ENCODE peak calls at places on chromosomes 11 and 22, in ten cellular contexts. D is upper lobe of left lung; S is anterior cingulate cortex; I is activated CD4-positive, CD25-positive, alpha-beta regulatory T cell; K is GM13976; F is AG09309; N is GM12865; M is neural crest cell; R is AG08396; C is activated CD8-positive, alpha-beta memory T cell treated with anti-CD3 and anti-CD28 coated beads for 1 hour. G is an unnamed sample.

GRCh38 chr11:93194673-93195291 is 3.0 kb downstream of the SLC36A4 start:
- DNase-seq in D (no peak), S (no peak), I (no peak), K (no peak), F (no peak), N (no peak), M (no peak), R (no peak), C (no peak), G (no peak)

GRCh38 chr22:44142421-44143116 is 38.2 kb upstream of the PARVG start:
- DNase-seq in D (no peak), S (no peak), I (no peak), K (no peak), F (no peak), N (no peak), M (no peak), R (no peak), C (no peak), G (no peak)

GRCh38 chr11:94672636-94673035 is 95.5 kb upstream of the AMOTL1 start:
- DNase-seq in D (no peak), S (no peak), I (no peak), K (no peak), F (no peak), N (no peak), M (no peak), R (no peak), C (no peak), G (no peak)

GRCh38 chr11:17898782-17899181 is 114.1 kb downstream of the SERGEF start:
- DNase-seq in D (no peak), S (no peak), I (no peak), K (no peak), F (no peak), N (no peak), M (no peak), R (no peak), C (no peak), G (no peak)

GRCh38 chr11:67393437-67393836 is 1.7 kb downstream of the RAD9A start:
- DNase-seq in D (no peak), S (no peak), I (no peak), K (no peak), F (no peak), N (no peak), M (no peak), R (no peak), C (no peak), G (no peak)

GRCh38 chr11:111403021-111403725 is 24.1 kb upstream of the POU2AF1 start:
- DNase-seq in D (no peak), S (no peak), I (no peak), K (no peak), F (no peak), N (no peak), M (no peak), R (no peak), C (no peak), G (no peak)

GRCh38 chr22:32997295-32997694 is 60.9 kb downstream of the SYN3 start:
- DNase-seq in D (peak), S (no peak), I (no peak), K (no peak), F (no peak), N (no peak), M (no peak), R (no peak), C (no peak), G (no peak)

GRCh38 chr11:64110465-64111375 is 55.2 kb downstream of the MACROD1 start:
- DNase-seq in D (no peak), S (no peak), I (no peak), K (no peak), F (no peak), N (no peak), M (no peak), R (no peak), C (no peak), G (no peak)

GRCh38 chr22:22848364-22848866 is 39.2 kb upstream of the IGLL5 start:
- DNase-seq in D (peak), S (no peak), I (peak), K (peak), F (no peak), N (peak), M (peak), R (peak), C (peak), G (no peak)

GRCh38 chr11:74345420-74345819 is 34.0 kb upstream of the P4HA3 start:
- DNase-seq in D (no peak), S (no peak), I (no peak), K (no peak), F (no peak), N (no peak), M (no peak), R (no peak), C (no peak), G (no peak)

GRCh38 chr11:124577664-124578427 is 8.0 kb downstream of the OR8A1 start:
- DNase-seq in D (no peak), S (no peak), I (no peak), K (no peak), F (no peak), N (no peak), M (no peak), R (no peak), C (no peak), G (no peak)

GRCh38 chr11:11580831-11581492 is 40.8 kb downstream of the GALNT18 start:
- DNase-seq in D (no peak), S (no peak), I (no peak), K (no peak), F (no peak), N (no peak), M (no peak), R (no peak), C (no peak), G (no peak)

G was measured in RPMI8226.